ENCODE peak calls at places on chromosomes 16 and 17, in eight cellular contexts. W is lower leg skin; J is effector CD4-positive, alpha-beta T cell; Z is stimulated activated CD8-positive, alpha-beta memory T cell treated with anti-CD3 and anti-CD28 coated beads, Interleukin-4, amount 100 ng/mL, for 1 hour; M is HTR-8/SVneo; K is GM04504; B is kidney tubule cell; F is HAP-1. Y is an unnamed sample.

GRCh38 chr17:63246344-63246743 is 199.8 kb downstream of the CYB561 start:
- DNase-seq in W (no peak), J (no peak), Z (no peak), M (no peak), K (no peak), B (no peak), F (no peak), Y (no peak)

GRCh38 chr16:18842565-18842964 is 41.2 kb upstream of the ARL6IP1 start:
- DNase-seq in W (no peak), J (no peak), Z (no peak), M (no peak), K (no peak), B (no peak), F (no peak), Y (no peak)

GRCh38 chr16:13767215-13767614 is 152.7 kb upstream of the ERCC4 start:
- DNase-seq in W (no peak), J (no peak), Z (no peak), M (no peak), K (no peak), B (peak; percentile 49), F (no peak), Y (no peak)

GRCh38 chr17:4807534-4808377 is 804 bp downstream of the PLD2 start:
- DNase-seq in W (no peak), J (no peak), Z (no peak), M (peak; percentile 31), K (no peak), B (no peak), F (no peak), Y (no peak)

GRCh38 chr17:57595942-57596695 is 149.0 kb downstream of the CCDC182 start:
- DNase-seq in W (no peak), J (no peak), Z (no peak), M (no peak), K (no peak), B (no peak), F (no peak), Y (no peak)

GRCh38 chr16:54285414-54286066 is 1.0 kb downstream of the IRX3 start:
- DNase-seq in W (peak; percentile 54), J (no peak), Z (no peak), M (no peak), K (no peak), B (peak; percentile 38), F (no peak), Y (no peak)

GRCh38 chr16:85234310-85235235 is 122.3 kb upstream of the CIBAR2 start:
- DNase-seq in W (peak; percentile 40), J (no peak), Z (no peak), M (peak; percentile 87), K (no peak), B (no peak), F (peak; percentile 85), Y (no peak)

GRCh38 chr17:42653179-42654124 is 5.6 kb upstream of the TUBG2 start:
- DNase-seq in W (peak; percentile 49), J (no peak), Z (no peak), M (no peak), K (peak; percentile 66), B (no peak), F (no peak), Y (no peak)

GRCh38 chr17:48194097-48194550 is 86.6 kb downstream of the SNX11 start:
- DNase-seq in W (no peak), J (no peak), Z (no peak), M (peak; percentile 80), K (peak; percentile 50), B (peak; percentile 41), F (peak; percentile 93), Y (no peak)

GRCh38 chr17:69466905-69467630 is 52.6 kb downstream of the MAP2K6 start:
- DNase-seq in W (no peak), J (no peak), Z (no peak), M (no peak), K (peak; percentile 11), B (peak; percentile 91), F (no peak), Y (no peak)

GRCh38 chr16:54792811-54793210 is 137.9 kb upstream of the IRX5 start:
- DNase-seq in W (no peak), J (no peak), Z (no peak), M (no peak), K (no peak), B (no peak), F (no peak), Y (no peak)

GRCh38 chr16:48206594-48207242 is 37.4 kb upstream of the LONP2 start:
- DNase-seq in W (no peak), J (no peak), Z (no peak), M (no peak), K (no peak), B (peak; percentile 27), F (no peak), Y (no peak)

GRCh38 chr17:20908373-20909273 is 134.2 kb downstream of the USP22 start:
- DNase-seq in W (peak; percentile 79), J (peak; percentile 47), Z (peak; percentile 23), M (peak; percentile 51), K (peak; percentile 58), B (peak; percentile 85), F (no peak), Y (peak; percentile 59)

GRCh38 chr16:67198238-67198734 is 645 bp upstream of the ELMO3 start:
- DNase-seq in W (no peak), J (no peak), Z (no peak), M (no peak), K (no peak), B (peak; percentile 77), F (no peak), Y (no peak)